ENCODE peak calls at places on chromosomes 6 and 20, in four cellular contexts. F is fibroblast of lung, M is H9, N is mesenchymal stem cell. I is an unnamed sample.

GRCh38 chr20:54405540-54405939 is 69.9 kb upstream of the DOK5 start:
- DNase-seq in F (peak; percentile 66), M (no peak), N (no peak), I (no peak)

GRCh38 chr20:32524871-32525501 is 60.1 kb downstream of the NOL4L start:
- DNase-seq in F (no peak), M (no peak), N (no peak), I (no peak)

GRCh38 chr6:143962644-143962929 is 45.5 kb downstream of the PLAGL1 start:
- DNase-seq in F (peak; percentile 84), M (no peak), N (peak; percentile 69), I (peak; percentile 39)

GRCh38 chr6:27795697-27796494 is 116.3 kb downstream of the OR2B2 start:
- DNase-seq in F (peak; percentile 95), M (no peak), N (peak; percentile 94), I (peak; percentile 86)

GRCh38 chr6:147282566-147282959 is 78.3 kb downstream of the STXBP5 start:
- DNase-seq in F (no peak), M (no peak), N (no peak), I (no peak)

GRCh38 chr20:11274137-11274536 is 600.3 kb upstream of the JAG1 start:
- DNase-seq in F (peak; percentile 82), M (no peak), N (peak; percentile 74), I (peak; percentile 59)

GRCh38 chr6:132133734-132134490 is 182.7 kb upstream of the CCN2 start:
- DNase-seq in F (no peak), M (no peak), N (no peak), I (no peak)

GRCh38 chr20:49112596-49113274 is 66.6 kb downstream of the CSE1L start:
- DNase-seq in F (no peak), M (no peak), N (peak; percentile 9), I (no peak)

GRCh38 chr6:137121401-137121997 is 51.9 kb downstream of the IL22RA2 start:
- DNase-seq in F (no peak), M (no peak), N (no peak), I (no peak)

GRCh38 chr6:44058617-44059358 is 68.5 kb downstream of the MRPL14 start:
- DNase-seq in F (peak; percentile 100), M (no peak), N (peak; percentile 100), I (peak; percentile 99)

GRCh38 chr6:64012351-64013060 is 376.9 kb downstream of the PHF3 start:
- DNase-seq in F (peak; percentile 87), M (peak; percentile 49), N (peak; percentile 85), I (peak; percentile 37)

GRCh38 chr20:53654932-53655674 is 61.5 kb upstream of the ZNF217 start:
- DNase-seq in F (no peak), M (no peak), N (peak; percentile 21), I (peak; percentile 41)

GRCh38 chr6:6328451-6328850 is 8.0 kb upstream of the F13A1 start:
- DNase-seq in F (no peak), M (no peak), N (no peak), I (no peak)

GRCh38 chr6:161434921-161435411 is 161.1 kb upstream of the AGPAT4 start:
- DNase-seq in F (peak; percentile 95), M (no peak), N (peak; percentile 54), I (peak; percentile 70)

GRCh38 chr6:75437451-75438185 is 56.0 kb downstream of the FILIP1 start:
- DNase-seq in F (peak; percentile 62), M (no peak), N (peak; percentile 88), I (peak; percentile 63)

GRCh38 chr20:41118632-41119031 is 18.7 kb upstream of the PLCG1 start:
- DNase-seq in F (peak; percentile 49), M (no peak), N (no peak), I (no peak)

GRCh38 chr20:62356143-62356947 is 10.8 kb downstream of the LAMA5 start:
- DNase-seq in F (peak; percentile 47), M (no peak), N (no peak), I (no peak)

GRCh38 chr6:130178692-130179091 is 44.1 kb downstream of the SAMD3 start:
- DNase-seq in F (peak; percentile 84), M (no peak), N (peak; percentile 84), I (peak; percentile 68)

GRCh38 chr6:7086488-7086887 is 21.3 kb upstream of the RREB1 start:
- DNase-seq in F (peak; percentile 32), M (no peak), N (peak; percentile 52), I (peak; percentile 11)

GRCh38 chr20:45017281-45017680 is 51.0 kb downstream of the STK4 start:
- DNase-seq in F (no peak), M (peak; percentile 46), N (no peak), I (no peak)

GRCh38 chr20:22333885-22334545 is 250.4 kb downstream of the FOXA2 start:
- DNase-seq in F (peak; percentile 63), M (peak; percentile 68), N (peak; percentile 54), I (peak; percentile 72)

GRCh38 chr6:13229205-13230085 is 98.9 kb downstream of the TBC1D7 start:
- DNase-seq in F (no peak), M (peak; percentile 36), N (no peak), I (no peak)

GRCh38 chr6:14436593-14436992 is 319.0 kb downstream of the CD83 start:
- DNase-seq in F (no peak), M (no peak), N (no peak), I (no peak)

GRCh38 chr6:35048631-35049083 is 92.5 kb downstream of the TCP11 start:
- DNase-seq in F (peak; percentile 95), M (peak; percentile 68), N (peak; percentile 98), I (no peak)

GRCh38 chr6:37827603-37828265 is 8.2 kb downstream of the ZFAND3 start:
- DNase-seq in F (no peak), M (no peak), N (no peak), I (no peak)

GRCh38 chr20:16530201-16530681 is 43.0 kb downstream of the KIF16B start:
- DNase-seq in F (peak; percentile 50), M (no peak), N (peak; percentile 87), I (peak; percentile 5)

GRCh38 chr6:153031335-153031955 is 28.9 kb upstream of the MTRF1L start:
- DNase-seq in F (peak; percentile 43), M (no peak), N (peak; percentile 49), I (no peak)

GRCh38 chr6:43768983-43769525 is 957 bp upstream of the VEGFA start:
- DNase-seq in F (peak; percentile 91), M (no peak), N (no peak), I (no peak)

GRCh38 chr6:38349795-38350194 is 289.9 kb downstream of the BTBD9 start:
- DNase-seq in F (peak; percentile 60), M (no peak), N (peak; percentile 83), I (no peak)

GRCh38 chr20:5592823-5593761 is 157.1 kb upstream of the SHLD1 start:
- DNase-seq in F (no peak), M (no peak), N (no peak), I (no peak)

GRCh38 chr6:138971601-138972000 is 16.5 kb downstream of the REPS1 start:
- DNase-seq in F (no peak), M (no peak), N (peak; percentile 44), I (no peak)

GRCh38 chr6:41430875-41431274 is 95.5 kb downstream of the NCR2 start:
- DNase-seq in F (peak; percentile 72), M (no peak), N (peak; percentile 82), I (no peak)

GRCh38 chr20:21280496-21281016 is 22.6 kb upstream of the XRN2 start:
- DNase-seq in F (no peak), M (no peak), N (no peak), I (no peak)

GRCh38 chr20:62266340-62266739 is 28.0 kb downstream of the OSBPL2 start:
- DNase-seq in F (no peak), M (no peak), N (peak; percentile 8), I (peak; percentile 14)

GRCh38 chr6:47306887-47307286 is 2.8 kb downstream of the TNFRSF21 start:
- DNase-seq in F (no peak), M (no peak), N (no peak), I (no peak)

GRCh38 chr20:41004561-41005360 is 23.9 kb upstream of the TOP1 start:
- DNase-seq in F (peak; percentile 41), M (no peak), N (peak; percentile 52), I (no peak)

GRCh38 chr6:117165921-117166499 is 99.3 kb upstream of the VGLL2 start:
- DNase-seq in F (no peak), M (no peak), N (peak; percentile 33), I (no peak)

GRCh38 chr20:1933465-1933870 is 38.3 kb downstream of the SIRPA start:
- DNase-seq in F (peak; percentile 69), M (no peak), N (peak; percentile 41), I (no peak)

GRCh38 chr6:33967266-33967767 is 163.5 kb upstream of the MLN start:
- DNase-seq in F (no peak), M (peak; percentile 7), N (no peak), I (no peak)

GRCh38 chr6:72554761-72555221 is 67.1 kb upstream of the KCNQ5 start:
- DNase-seq in F (no peak), M (no peak), N (no peak), I (no peak)
- H3K4me2 ChIP-seq in F (peak overlapping the region; percentile 34), M (no peak overlapping the region), N (no peak overlapping the region), I (no peak overlapping the region)

GRCh38 chr6:53591873-53592272 is 47.0 kb upstream of the GCLC start:
- DNase-seq in F (no peak), M (no peak), N (no peak), I (no peak)

GRCh38 chr6:53585208-53585903 is 40.5 kb upstream of the GCLC start:
- DNase-seq in F (no peak), M (no peak), N (no peak), I (no peak)

GRCh38 chr6:53587291-53587690 is 42.4 kb upstream of the GCLC start:
- DNase-seq in F (no peak), M (no peak), N (no peak), I (no peak)

GRCh38 chr6:53593001-53593488 is 48.1 kb upstream of the GCLC start:
- DNase-seq in F (peak; percentile 60), M (no peak), N (peak; percentile 76), I (no peak)

GRCh38 chr6:53588816-53589509 is 44.1 kb upstream of the GCLC start:
- DNase-seq in F (no peak), M (no peak), N (no peak), I (no peak)
- H3K4me2 ChIP-seq in F (no peak overlapping the region), M (no peak overlapping the region), N (no peak overlapping the region), I (no peak overlapping the region)

GRCh38 chr6:104682722-104683643 is 176.7 kb downstream of the HACE1 start:
- DNase-seq in F (peak; percentile 65), M (peak; percentile 77), N (peak; percentile 44), I (peak; percentile 84)
- H3K4me2 ChIP-seq in F (no peak overlapping the region), M (no peak overlapping the region), N (no peak overlapping the region), I (no peak overlapping the region)

GRCh38 chr20:9838035-9838377 is 870 bp downstream of the PAK5 start:
- DNase-seq in F (peak; percentile 2), M (no peak), N (no peak), I (no peak)
- H3K4me2 ChIP-seq in F (no peak overlapping the region), M (peak overlapping the region; percentile 75), N (peak overlapping the region; percentile 44), I (peak overlapping the region; percentile 95)

GRCh38 chr20:23492292-23492691 is 1.4 kb downstream of the CST8 start:
- DNase-seq in F (no peak), M (no peak), N (no peak), I (no peak)
- H3K4me2 ChIP-seq in F (no peak overlapping the region), M (no peak overlapping the region), N (no peak overlapping the region), I (no peak overlapping the region)